ENCODE peak calls at places on chromosomes 6 and 20, in four cellular contexts. One of them, this sample, is unnamed.
A peak's percentile ranks its signal among the peaks of the same experiment; 100 is the strongest.

GRCh38 chr6:111666812-111667211 is 61.1 kb upstream of the TRAF3IP2 start:
- DNase-seq in HL-60: no peak
- DNase-seq in esophagus squamous epithelium: no peak
- DNase-seq in H1: no peak
- DNase-seq in this sample: no peak

GRCh38 chr6:117482240-117483003 is at the start of gene DCBLD1:
- DNase-seq in H1: no peak
- DNase-seq in HL-60: peak; percentile 46
- DNase-seq in esophagus squamous epithelium: peak; percentile 14
- DNase-seq in this sample: peak; percentile 14

GRCh38 chr6:64266351-64266821 is 630.8 kb downstream of the PHF3 start:
- DNase-seq in H1: no peak
- DNase-seq in HL-60: no peak
- DNase-seq in esophagus squamous epithelium: no peak
- DNase-seq in this sample: no peak

GRCh38 chr6:7742214-7742613 is 16.3 kb downstream of the BMP6 start:
- DNase-seq in esophagus squamous epithelium: no peak
- DNase-seq in H1: no peak
- DNase-seq in HL-60: no peak
- DNase-seq in this sample: no peak

GRCh38 chr6:150056156-150056555 is 12.8 kb downstream of the ULBP3 start:
- DNase-seq in HL-60: no peak
- DNase-seq in H1: no peak
- DNase-seq in esophagus squamous epithelium: no peak
- DNase-seq in this sample: no peak

GRCh38 chr20:63046841-63047240 is 40.1 kb upstream of the BHLHE23 start:
- DNase-seq in esophagus squamous epithelium: no peak
- DNase-seq in HL-60: no peak
- DNase-seq in H1: no peak
- DNase-seq in this sample: no peak

GRCh38 chr20:32482251-32483220 is 102.6 kb downstream of the NOL4L start:
- DNase-seq in H1: no peak
- DNase-seq in HL-60: peak; percentile 46
- DNase-seq in esophagus squamous epithelium: no peak
- DNase-seq in this sample: no peak

GRCh38 chr6:63272397-63272796 is 47.4 kb downstream of the LGSN start:
- DNase-seq in esophagus squamous epithelium: no peak
- DNase-seq in HL-60: no peak
- DNase-seq in H1: no peak
- DNase-seq in this sample: no peak

GRCh38 chr20:35443003-35443402 is 5.0 kb upstream of the GDF5 start:
- DNase-seq in H1: no peak
- DNase-seq in esophagus squamous epithelium: no peak
- DNase-seq in HL-60: no peak
- DNase-seq in this sample: no peak

GRCh38 chr6:2578729-2579128 is 172.0 kb downstream of the MYLK4 start:
- DNase-seq in esophagus squamous epithelium: no peak
- DNase-seq in H1: no peak
- DNase-seq in HL-60: no peak
- DNase-seq in this sample: no peak

GRCh38 chr6:30087876-30088275 is 12.3 kb upstream of the RNF39 start:
- DNase-seq in esophagus squamous epithelium: no peak
- DNase-seq in HL-60: no peak
- DNase-seq in H1: no peak
- DNase-seq in this sample: no peak

GRCh38 chr6:10175330-10175729 is 239.5 kb downstream of the TFAP2A start:
- DNase-seq in HL-60: no peak
- DNase-seq in H1: no peak
- DNase-seq in esophagus squamous epithelium: no peak
- DNase-seq in this sample: no peak

DNA sequence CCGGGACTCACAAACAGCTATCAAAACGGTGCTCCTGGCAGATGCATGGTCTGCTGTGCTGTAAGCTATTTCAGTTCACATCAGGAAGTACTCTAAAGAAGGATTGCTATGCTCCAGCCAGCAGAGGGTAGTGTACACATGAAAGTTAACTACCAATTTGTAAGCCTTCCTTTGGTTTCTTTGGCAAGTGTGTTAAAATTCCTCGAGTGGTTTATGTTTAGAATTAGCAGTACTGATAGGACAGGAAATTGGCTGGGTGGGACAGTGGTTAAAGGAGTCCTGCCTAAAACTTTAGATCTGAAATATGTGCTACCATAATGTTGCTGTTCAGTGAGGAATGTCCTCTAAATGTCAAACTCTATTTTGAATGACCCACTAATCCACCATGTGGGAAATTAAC is 47.4 kb downstream of the TRMT11 start:
- DNase-seq in esophagus squamous epithelium: no peak
- DNase-seq in HL-60: peak; percentile 15
- DNase-seq in H1: no peak
- DNase-seq in this sample: no peak
- H3K27ac ChIP-seq in esophagus squamous epithelium: no peak overlapping the region
- H3K27ac ChIP-seq in HL-60: no peak overlapping the region
- H3K27ac ChIP-seq in H1: no peak overlapping the region
- H3K27ac ChIP-seq in this sample: no peak overlapping the region

GRCh38 chr20:57390604-57391438 is at the start of gene RBM38:
- DNase-seq in H1: no peak
- DNase-seq in HL-60: no peak
- DNase-seq in esophagus squamous epithelium: no peak
- DNase-seq in this sample: peak; percentile 73

GRCh38 chr20:57387945-57388351 is 3.2 kb upstream of the RBM38 start:
- DNase-seq in esophagus squamous epithelium: no peak
- DNase-seq in HL-60: no peak
- DNase-seq in H1: no peak
- DNase-seq in this sample: no peak

GRCh38 chr20:57387463-57387862 is 3.7 kb upstream of the RBM38 start:
- DNase-seq in H1: no peak
- DNase-seq in HL-60: no peak
- DNase-seq in esophagus squamous epithelium: no peak
- DNase-seq in this sample: no peak

GRCh38 chr20:57389695-57390603 is 1.2 kb upstream of the RBM38 start:
- DNase-seq in esophagus squamous epithelium: no peak
- DNase-seq in H1: no peak
- DNase-seq in HL-60: no peak
- DNase-seq in this sample: no peak

DNA sequence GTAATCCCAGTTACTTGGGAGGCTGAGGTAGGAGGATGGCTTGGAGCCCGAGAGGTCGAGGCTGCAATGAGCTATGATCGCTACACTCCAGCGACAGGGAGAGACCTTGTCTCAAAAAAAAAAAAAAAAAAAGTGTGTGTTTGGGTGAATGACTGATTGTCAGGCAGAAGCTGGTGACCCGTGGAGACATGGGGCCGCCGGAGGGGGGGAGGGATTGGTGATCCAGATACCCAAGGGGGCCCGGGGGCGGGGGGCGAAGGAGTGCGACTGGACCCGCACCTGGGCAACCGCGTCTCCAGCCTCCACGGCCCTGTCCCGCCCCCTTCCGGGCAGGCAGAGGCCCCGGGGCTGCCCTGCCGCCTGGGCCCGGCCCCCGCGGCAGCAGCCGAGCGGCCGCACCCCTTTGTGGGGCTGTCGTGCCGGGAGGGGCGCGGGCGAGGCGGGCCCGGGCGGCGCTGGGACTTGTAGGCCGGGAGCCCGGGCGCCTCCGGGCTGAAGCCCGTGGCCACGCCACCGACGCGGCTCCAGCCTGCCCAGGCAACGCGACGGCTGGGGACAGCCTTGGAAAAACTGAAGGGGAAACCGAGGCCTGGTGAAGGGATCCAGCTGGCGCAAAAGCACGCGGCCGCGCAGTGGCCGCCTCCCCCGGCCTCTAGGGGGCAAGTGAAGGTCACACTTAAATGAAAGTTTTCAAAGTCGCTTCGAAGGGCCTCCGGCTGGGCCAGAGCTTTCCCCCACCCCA is 2.1 kb upstream of the RBM38 start:
- DNase-seq in HL-60: no peak
- DNase-seq in H1: no peak
- DNase-seq in esophagus squamous epithelium: peak; percentile 34
- DNase-seq in this sample: peak; percentile 51
- TF ChIP-seq CTCF in HL-60: no peak
- TF ChIP-seq CTCF in H1: peak; percentile 14
- TF ChIP-seq CTCF in esophagus squamous epithelium: peak; percentile 39
- TF ChIP-seq CTCF in this sample: peak; percentile 59

GRCh38 chr6:24761851-24762250 is 12.9 kb upstream of the GMNN start:
- DNase-seq in esophagus squamous epithelium: no peak
- DNase-seq in H1: no peak
- DNase-seq in HL-60: no peak
- DNase-seq in this sample: no peak

GRCh38 chr6:24760210-24760609 is 14.5 kb upstream of the GMNN start:
- DNase-seq in HL-60: no peak
- DNase-seq in H1: no peak
- DNase-seq in esophagus squamous epithelium: no peak
- DNase-seq in this sample: no peak

GRCh38 chr6:24766685-24767462 is 7.9 kb upstream of the GMNN start:
- DNase-seq in esophagus squamous epithelium: no peak
- DNase-seq in HL-60: no peak
- DNase-seq in H1: no peak
- DNase-seq in this sample: no peak

GRCh38 chr6:24761193-24761835 is 13.4 kb upstream of the GMNN start:
- DNase-seq in esophagus squamous epithelium: no peak
- DNase-seq in H1: no peak
- DNase-seq in HL-60: no peak
- DNase-seq in this sample: no peak

GRCh38 chr6:24763578-24763977 is 11.2 kb upstream of the GMNN start:
- DNase-seq in H1: no peak
- DNase-seq in HL-60: no peak
- DNase-seq in esophagus squamous epithelium: no peak
- DNase-seq in this sample: no peak
- H3K27ac ChIP-seq in H1: no peak overlapping the region
- H3K27ac ChIP-seq in HL-60: no peak overlapping the region
- H3K27ac ChIP-seq in esophagus squamous epithelium: no peak overlapping the region
- H3K27ac ChIP-seq in this sample: no peak overlapping the region

DNA sequence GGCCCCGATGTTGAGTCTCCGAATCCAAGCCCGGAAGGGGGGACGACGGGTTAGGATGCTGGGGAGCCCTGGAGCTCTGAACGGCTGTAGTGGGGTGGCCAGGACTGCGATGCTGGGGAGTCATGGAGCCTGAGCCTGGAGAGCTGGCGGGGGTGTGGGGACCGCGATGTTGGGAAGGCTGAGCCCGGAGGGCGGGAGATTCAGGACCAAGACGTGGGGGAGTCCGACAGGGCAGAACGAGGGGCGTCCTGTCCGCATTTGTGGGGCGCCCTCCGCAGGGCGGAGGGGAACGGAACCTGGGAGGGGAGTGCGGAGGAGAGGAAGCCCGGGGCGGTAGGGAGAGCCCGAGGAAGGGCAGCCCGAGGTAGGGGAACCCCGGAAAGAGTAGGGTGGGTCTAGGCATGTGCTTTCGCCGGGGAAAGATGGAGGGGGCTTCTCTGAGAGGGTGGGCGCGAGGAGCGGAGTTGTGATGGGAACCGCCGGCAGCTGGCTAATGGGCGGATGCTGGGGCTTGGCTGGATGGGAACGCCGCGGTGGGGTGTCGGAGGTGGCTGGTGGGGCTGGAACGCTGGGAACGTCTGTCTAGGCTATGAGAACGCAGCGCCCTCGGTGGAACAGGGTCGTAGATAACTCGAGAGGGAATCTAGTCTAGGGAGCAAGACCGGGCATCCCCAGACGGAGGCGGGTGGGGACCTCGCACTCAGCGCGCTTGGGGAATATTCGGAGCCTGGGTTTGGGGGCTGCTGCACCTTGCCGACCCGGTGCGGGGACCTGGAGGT is 681 bp downstream of the PAQR8 start:
- DNase-seq in H1: no peak
- DNase-seq in esophagus squamous epithelium: no peak
- DNase-seq in HL-60: peak; percentile 38
- DNase-seq in this sample: peak; percentile 9
- TF ChIP-seq CTCF in H1: no peak
- TF ChIP-seq CTCF in esophagus squamous epithelium: no peak
- TF ChIP-seq CTCF in HL-60: no peak
- TF ChIP-seq CTCF in this sample: peak; percentile 32

DNA sequence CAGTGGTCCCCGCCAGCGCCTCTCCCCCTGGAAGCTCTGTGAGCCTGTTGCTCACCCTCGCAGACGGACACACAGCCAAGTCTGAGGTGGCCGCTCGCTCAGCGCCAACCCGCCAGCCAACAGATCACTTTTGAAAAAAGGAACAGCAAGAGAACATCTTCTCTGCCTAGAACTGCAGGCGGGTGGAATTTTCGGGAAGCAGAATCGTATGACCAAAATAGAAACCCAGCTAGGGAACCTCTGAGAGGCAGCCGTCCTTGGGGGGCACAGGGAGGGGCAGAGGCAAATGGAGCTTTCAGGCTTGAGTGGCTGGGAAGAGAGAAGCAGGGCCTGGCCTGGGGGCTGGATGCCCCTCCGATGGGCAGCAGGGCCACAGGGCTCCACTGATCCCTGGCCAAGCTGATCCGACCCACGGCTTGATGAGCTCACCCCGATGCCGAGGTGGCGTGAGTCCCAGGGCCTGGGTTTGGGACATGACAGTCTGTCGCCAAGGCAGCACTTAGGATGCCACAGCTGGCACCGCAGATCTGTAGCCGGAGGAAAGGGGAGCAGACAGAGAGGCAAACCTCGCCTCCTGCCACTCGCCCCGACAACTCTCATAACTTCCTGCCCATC is 9.8 kb downstream of the NFATC2 start:
- DNase-seq in HL-60: no peak
- DNase-seq in esophagus squamous epithelium: no peak
- DNase-seq in H1: no peak
- DNase-seq in this sample: no peak
- H3K27ac ChIP-seq in HL-60: no peak overlapping the region
- H3K27ac ChIP-seq in esophagus squamous epithelium: peak overlapping the region; percentile 61
- H3K27ac ChIP-seq in H1: no peak overlapping the region
- H3K27ac ChIP-seq in this sample: peak overlapping the region; percentile 72

GRCh38 chr6:132165677-132166076 is 214.5 kb upstream of the CCN2 start:
- DNase-seq in H1: no peak
- DNase-seq in HL-60: no peak
- DNase-seq in esophagus squamous epithelium: no peak
- DNase-seq in this sample: no peak

GRCh38 chr6:132166670-132167069 is 215.5 kb upstream of the CCN2 start:
- DNase-seq in esophagus squamous epithelium: no peak
- DNase-seq in HL-60: no peak
- DNase-seq in H1: no peak
- DNase-seq in this sample: no peak

DNA sequence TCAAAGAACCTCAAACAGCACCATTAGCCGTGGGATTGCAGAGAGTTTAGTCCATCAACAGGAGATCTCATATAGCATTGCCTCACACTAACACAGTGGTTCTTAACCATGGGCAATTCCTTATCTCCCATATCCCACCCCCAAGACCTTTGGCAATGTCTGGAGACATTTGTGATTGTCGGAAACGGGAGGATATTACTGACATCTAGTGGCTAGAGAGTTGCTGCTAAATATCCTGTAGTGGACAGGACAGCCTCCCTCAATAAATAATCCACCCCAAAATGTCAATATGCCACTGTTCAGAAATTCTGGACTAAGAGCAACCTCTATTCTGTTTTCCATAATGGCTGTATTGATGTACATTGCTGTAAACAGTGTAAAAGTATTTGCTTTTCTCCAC is 210.1 kb upstream of the CCN2 start:
- DNase-seq in H1: no peak
- DNase-seq in HL-60: no peak
- DNase-seq in esophagus squamous epithelium: no peak
- DNase-seq in this sample: no peak
- TF ChIP-seq CTCF in H1: peak; percentile 79
- TF ChIP-seq CTCF in HL-60: no peak
- TF ChIP-seq CTCF in esophagus squamous epithelium: peak; percentile 46
- TF ChIP-seq CTCF in this sample: no peak

This sample was measured in CD4-positive, alpha-beta T cell.